ENCODE peak calls at places on chromosomes 16 and 17, in seven cellular contexts. X is psoas muscle, Z is heart left ventricle, S is cardiac fibroblast, B is cardiac muscle cell, G is uterus, T is lower leg skin. P is an unnamed sample.
A peak's percentile ranks its signal among the peaks of the same experiment; 100 is the strongest.

GRCh38 chr16:57192720-57193486 is 6.8 kb downstream of the RSPRY1 start:
- DNase-seq in B (no peak), G (no peak), X (no peak), T (no peak), S (peak; percentile 33), Z (no peak), P (no peak)

GRCh38 chr16:26742040-26742439 is 324.7 kb upstream of the C16orf82 start:
- DNase-seq in X (no peak), T (no peak), B (no peak), G (no peak), S (no peak), Z (no peak), P (no peak)

GRCh38 chr17:54882950-54883349 is 17.7 kb upstream of the TOM1L1 start:
- DNase-seq in T (no peak), Z (no peak), S (no peak), B (no peak), X (no peak), G (no peak), P (no peak)

GRCh38 chr17:56125830-56126819 is 27.1 kb upstream of the ANKFN1 start:
- DNase-seq in B (peak; percentile 45), X (no peak), T (peak; percentile 20), G (no peak), S (peak; percentile 14), Z (no peak), P (peak; percentile 43)

GRCh38 chr16:11175106-11175795 is 80.8 kb downstream of the SOCS1 start:
- DNase-seq in B (no peak), Z (no peak), X (no peak), T (no peak), S (no peak), G (no peak), P (no peak)

GRCh38 chr16:69145658-69146057 is 13.2 kb downstream of the UTP4 start:
- DNase-seq in B (no peak), G (no peak), S (peak; percentile 60), T (no peak), X (peak; percentile 21), Z (no peak), P (no peak)

GRCh38 chr16:80570106-80570478 is 29.3 kb downstream of the DYNLRB2 start:
- DNase-seq in Z (no peak), T (no peak), X (no peak), S (peak; percentile 62), G (no peak), B (no peak), P (no peak)

GRCh38 chr16:69089091-69089912 is 16.2 kb upstream of the HAS3 start:
- DNase-seq in T (no peak), G (no peak), Z (no peak), B (no peak), X (no peak), S (no peak), P (no peak)

GRCh38 chr17:65270932-65271700 is 133.9 kb downstream of the RGS9 start:
- DNase-seq in G (no peak), T (no peak), X (no peak), Z (no peak), B (no peak), S (no peak), P (no peak)
- TF ChIP-seq CTCF in G (no peak), T (no peak), X (no peak), Z (no peak), B (no peak), S (no peak), P (no peak)

DNA sequence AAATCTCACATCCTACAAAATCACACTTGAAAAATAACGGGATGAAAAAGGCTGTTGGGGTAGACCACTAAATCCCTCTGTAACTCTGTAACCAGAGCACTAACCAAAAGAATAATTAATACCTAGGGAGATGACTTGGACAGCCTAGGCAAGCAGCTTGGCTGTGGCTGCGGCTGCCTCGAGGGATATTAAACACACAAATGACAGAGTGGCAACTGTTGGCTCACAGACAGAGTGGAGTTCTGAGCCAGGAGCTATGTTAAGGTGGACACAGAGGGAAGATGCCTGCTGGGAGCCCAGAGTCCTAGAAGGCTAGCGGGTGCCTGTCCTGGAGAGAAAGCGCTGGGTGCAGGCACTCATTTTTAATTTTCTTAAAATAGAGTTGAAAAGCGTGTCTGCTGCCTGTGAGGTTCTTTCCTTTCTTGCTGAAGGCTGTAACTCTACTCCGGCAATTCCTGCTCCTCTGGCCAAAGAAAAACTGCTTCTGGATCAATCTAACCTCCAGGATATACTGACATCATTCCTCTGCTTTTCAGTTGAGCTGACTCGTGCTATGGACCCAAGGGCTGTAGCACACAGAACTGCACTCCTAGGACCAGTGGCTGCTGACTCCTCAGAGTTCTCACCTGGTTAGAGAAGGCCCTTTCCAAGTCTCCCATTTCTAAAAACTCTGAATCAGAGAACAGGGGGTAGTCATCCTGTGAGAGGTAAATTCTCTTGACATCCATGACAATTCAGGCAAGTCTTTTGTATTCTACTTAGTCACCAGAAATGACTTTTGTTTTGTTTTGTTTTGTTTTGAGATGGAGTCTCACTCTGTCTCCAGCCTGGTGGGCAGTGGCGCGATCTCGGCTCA is 147.9 kb downstream of the STX8 start:
- DNase-seq in Z (peak; percentile 20), X (peak; percentile 30), B (no peak), S (no peak), T (no peak), G (no peak), P (no peak)
- H3K4me3 ChIP-seq in Z (no peak overlapping the region), X (no peak overlapping the region), B (no peak overlapping the region), S (no peak overlapping the region), T (no peak overlapping the region), G (no peak overlapping the region), P (no peak overlapping the region)

GRCh38 chr16:2770057-2770780 is 6.9 kb downstream of the ELOB start:
- DNase-seq in Z (no peak), G (no peak), T (no peak), S (no peak), X (no peak), B (no peak), P (no peak)
- TF ChIP-seq CTCF in Z (no peak), G (no peak), T (no peak), S (no peak), X (no peak), B (no peak), P (no peak)

DNA sequence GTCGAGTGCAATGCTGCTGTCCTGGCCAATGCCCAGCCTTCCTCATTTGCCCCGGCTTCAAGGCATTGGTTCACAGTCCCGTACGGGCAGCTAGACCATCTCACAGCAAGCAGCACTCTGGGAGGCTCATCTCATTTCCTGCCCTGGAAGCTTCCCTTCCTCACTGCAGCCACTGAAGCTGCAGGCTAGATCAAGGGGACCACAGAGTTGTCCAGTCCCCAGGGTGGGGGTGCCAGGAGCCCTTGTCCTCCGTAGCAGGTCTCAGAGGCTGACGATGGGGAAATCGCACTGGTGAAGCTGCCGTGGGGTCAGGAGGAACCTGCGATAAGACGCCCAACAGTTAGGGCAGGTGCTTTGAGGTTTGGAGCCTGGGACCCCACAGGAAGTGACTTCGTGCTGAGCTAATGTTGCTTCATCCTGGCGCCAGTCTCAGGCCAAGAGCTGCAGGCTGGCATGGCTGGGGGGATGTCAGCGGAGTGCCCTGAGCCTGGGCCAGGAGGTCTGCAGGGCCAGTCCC is at the start of gene SPNS3:
- DNase-seq in T (no peak), X (no peak), Z (no peak), B (no peak), S (no peak), G (no peak), P (no peak)
- H3K4me3 ChIP-seq in T (no peak within 1 kb of the TSS), X (no peak within 1 kb of the TSS), Z (no peak within 1 kb of the TSS), B (no peak within 1 kb of the TSS), S (no peak within 1 kb of the TSS), G (no peak within 1 kb of the TSS), P (no peak within 1 kb of the TSS)

GRCh38 chr16:71501562-71501961 is 12.4 kb upstream of the ZNF19 start:
- DNase-seq in X (no peak), B (no peak), S (no peak), Z (no peak), G (no peak), T (no peak), P (no peak)
- TF ChIP-seq CTCF in X (no peak), B (peak; percentile 5), S (no peak), Z (no peak), G (no peak), T (no peak), P (peak; percentile 4)

GRCh38 chr16:78434401-78434800 is 334.9 kb downstream of the WWOX start:
- DNase-seq in Z (no peak), X (no peak), T (no peak), G (no peak), B (no peak), S (no peak), P (no peak)
- H3K4me3 ChIP-seq in Z (no peak overlapping the region), X (no peak overlapping the region), T (no peak overlapping the region), G (no peak overlapping the region), B (no peak overlapping the region), S (no peak overlapping the region), P (no peak overlapping the region)